ENCODE peak calls at places on chromosomes 1 and 21, in ten cellular contexts. O, R, N, P, L, X, U, D, I and B are unnamed samples.

GRCh38 chr1:26368006-26368405 is 4.5 kb downstream of the ZNF683 start:
- ATAC-seq in O (no peak), R (no peak), N (no peak), P (no peak), L (no peak), X (no peak), U (no peak), D (no peak), I (no peak), B (no peak)

GRCh38 chr1:198168180-198168579 is 11.4 kb downstream of the NEK7 start:
- ATAC-seq in O (no peak), R (no peak), N (no peak), P (no peak), L (no peak), X (peak; percentile 53), U (no peak), D (no peak), I (no peak), B (peak; percentile 57)

GRCh38 chr21:17925000-17925610 is 105.9 kb upstream of the C21orf91 start:
- ATAC-seq in O (peak; percentile 85), R (peak; percentile 99), N (peak; percentile 98), P (peak; percentile 98), L (peak; percentile 84), X (peak; percentile 88), U (peak; percentile 82), D (peak; percentile 99), I (peak; percentile 88), B (peak; percentile 88)

GRCh38 chr1:98940680-98941079 is 64.0 kb downstream of the PLPPR5 start:
- ATAC-seq in O (no peak), R (no peak), N (no peak), P (no peak), L (no peak), X (no peak), U (no peak), D (no peak), I (no peak), B (no peak)

GRCh38 chr1:33148615-33149014 is 33.2 kb downstream of the TRIM62 start:
- ATAC-seq in O (no peak), R (no peak), N (no peak), P (no peak), L (no peak), X (no peak), U (no peak), D (no peak), I (no peak), B (no peak)

GRCh38 chr1:203503851-203504250 is 9.9 kb downstream of the OPTC start:
- ATAC-seq in O (no peak), R (no peak), N (no peak), P (no peak), L (no peak), X (no peak), U (no peak), D (no peak), I (no peak), B (no peak)

GRCh38 chr21:22154579-22155274 is 1156.5 kb downstream of the NCAM2 start:
- ATAC-seq in O (no peak), R (no peak), N (no peak), P (no peak), L (no peak), X (no peak), U (no peak), D (no peak), I (no peak), B (no peak)

GRCh38 chr1:182193908-182194550 is 132.5 kb upstream of the ZNF648 start:
- ATAC-seq in O (peak; percentile 62), R (peak; percentile 26), N (no peak), P (peak; percentile 60), L (no peak), X (no peak), U (peak; percentile 79), D (no peak), I (peak; percentile 65), B (no peak)

GRCh38 chr21:43866659-43867331 is 1.8 kb downstream of the AGPAT3 start:
- ATAC-seq in O (peak; percentile 18), R (peak; percentile 67), N (no peak), P (peak; percentile 70), L (peak; percentile 64), X (peak; percentile 80), U (peak; percentile 6), D (peak; percentile 75), I (peak; percentile 82), B (peak; percentile 68)

GRCh38 chr1:185674201-185674600 is 60.0 kb upstream of the HMCN1 start:
- ATAC-seq in O (peak; percentile 60), R (peak; percentile 26), N (peak; percentile 54), P (peak; percentile 81), L (peak; percentile 85), X (no peak), U (peak; percentile 46), D (peak; percentile 65), I (peak; percentile 87), B (peak; percentile 78)

GRCh38 chr1:26838474-26839338 is 12.2 kb downstream of the ZDHHC18 start:
- ATAC-seq in O (no peak), R (peak; percentile 57), N (peak; percentile 88), P (peak; percentile 41), L (peak; percentile 90), X (peak; percentile 85), U (no peak), D (peak; percentile 97), I (peak; percentile 72), B (peak; percentile 100)

GRCh38 chr1:147611587-147611986 is 58.7 kb downstream of the ACP6 start:
- ATAC-seq in O (no peak), R (no peak), N (no peak), P (no peak), L (no peak), X (no peak), U (no peak), D (no peak), I (no peak), B (no peak)

GRCh38 chr21:28731700-28732321 is 260.9 kb downstream of the LTN1 start:
- ATAC-seq in O (peak; percentile 65), R (no peak), N (no peak), P (no peak), L (no peak), X (no peak), U (peak; percentile 74), D (no peak), I (no peak), B (no peak)